ENCODE peak calls at places on chromosome X, in four cellular contexts. B is aorta, L is right atrium auricular region, W is A549. S is an unnamed sample. For H3K9me3 and H3K4me1, the result is how much of the 10 kb centered on the place peaks cover.

GRCh38 chrX:150051096-150051495 is 112.8 kb upstream of the EOLA2 start:
- DNase-seq in B (no peak), W (no peak), L (no peak), S (no peak)

GRCh38 chrX:20347486-20347885 is 80.8 kb upstream of the RPS6KA3 start:
- DNase-seq in B (no peak), W (no peak), L (no peak), S (no peak)

GRCh38 chrX:18674417-18674787 is 2.5 kb upstream of the RS1 start:
- DNase-seq in W (peak), B (peak), L (peak), S (peak)

GRCh38 chrX:39149761-39150160 is 348.5 kb downstream of the MID1IP1 start:
- DNase-seq in B (peak), W (no peak), L (peak), S (peak)

GRCh38 chrX:44873415-44874270 is 655 bp downstream of the KDM6A start:
- DNase-seq in L (peak), W (no peak), B (peak), S (peak)

GRCh38 chrX:40987413-40987812 is 97.8 kb upstream of the USP9X start:
- DNase-seq in W (no peak), L (no peak), B (no peak), S (no peak)

GRCh38 chrX:98568795-98569194 is 1685.1 kb downstream of the RPA4 start:
- DNase-seq in B (no peak), L (no peak), W (no peak), S (no peak)

GRCh38 chrX:39000802-39001201 is 199.5 kb downstream of the MID1IP1 start:
- DNase-seq in L (no peak), B (no peak), W (no peak), S (no peak)

GRCh38 chrX:119488749-119489148 is 20.5 kb downstream of the SLC25A5 start:
- DNase-seq in W (no peak), B (peak), L (no peak), S (no peak)

GRCh38 chrX:39859991-39860861 is 237.5 kb downstream of the BCOR start:
- DNase-seq in W (peak), B (no peak), L (peak), S (no peak)

GRCh38 chrX:19902110-19902509 is 14.7 kb upstream of the SH3KBP1 start:
- DNase-seq in L (no peak), B (no peak), W (no peak), S (no peak)

GRCh38 chrX:150464001-150464400 is 100.9 kb downstream of the MAMLD1 start:
- DNase-seq in W (no peak), L (peak), B (no peak), S (no peak)

GRCh38 chrX:42195506-42195905 is 272.2 kb upstream of the CASK start:
- DNase-seq in W (no peak), L (no peak), B (no peak), S (no peak)

GRCh38 chrX:130108647-130109428 is 1.5 kb downstream of the ELF4 start:
- DNase-seq in W (peak), B (no peak), L (no peak), S (no peak)

GRCh38 chrX:4844376-4844775 is 1130.9 kb upstream of the PRKX start:
- DNase-seq in W (no peak), B (no peak), L (no peak), S (no peak)

GRCh38 chrX:77723684-77724083 is 62.3 kb downstream of the ATRX start:
- DNase-seq in L (no peak), B (no peak), W (no peak), S (no peak)

GRCh38 chrX:11269996-11270395 is 23.2 kb upstream of the AMELX start:
- DNase-seq in B (no peak), L (no peak), W (no peak), S (no peak)

GRCh38 chrX:125293792-125294780 is 25.6 kb upstream of the TEX13C start:
- DNase-seq in B (no peak), L (no peak), W (no peak), S (no peak)

GRCh38 chrX:46978341-46979291 is 66.4 kb downstream of the JADE3 start:
- DNase-seq in B (peak), L (peak), W (peak), S (peak)

GRCh38 chrX:71910526-71911022 is at the start of gene NHSL2:
- DNase-seq in L (no peak), B (no peak), W (no peak), S (no peak)

GRCh38 chrX:17788439-17788838 is 51.1 kb downstream of the SCML1 start:
- DNase-seq in L (no peak), B (no peak), W (peak), S (no peak)

GRCh38 chrX:9379697-9380551 is 84.9 kb upstream of the TBL1X start:
- DNase-seq in B (no peak), L (no peak), W (peak), S (no peak)

GRCh38 chrX:143081231-143081630 is 55.5 kb downstream of the SPANXN4 start:
- DNase-seq in W (no peak), L (no peak), B (no peak), S (no peak)

GRCh38 chrX:143082537-143082936 is 56.8 kb downstream of the SPANXN4 start:
- DNase-seq in L (no peak), W (no peak), B (no peak), S (no peak)
- H3K9me3 ChIP-seq in L (under half), W (under half), B (under half), S (under half)

GRCh38 chrX:115588180-115588579 is 27.2 kb downstream of the PLS3 start:
- DNase-seq in B (no peak), W (no peak), L (no peak), S (no peak)

GRCh38 chrX:115583730-115584004 is 22.7 kb downstream of the PLS3 start:
- DNase-seq in B (no peak), W (no peak), L (no peak), S (no peak)

GRCh38 chrX:115582871-115583729 is 22.1 kb downstream of the PLS3 start:
- DNase-seq in B (no peak), L (no peak), W (no peak), S (no peak)

GRCh38 chrX:115582035-115582870 is 21.3 kb downstream of the PLS3 start:
- DNase-seq in L (no peak), W (no peak), B (no peak), S (no peak)

GRCh38 chrX:115584715-115585114 is 23.7 kb downstream of the PLS3 start:
- DNase-seq in W (no peak), B (no peak), L (no peak), S (no peak)
- H3K4me1 ChIP-seq in W (half or more), B (under half), L (under half), S (under half)

DNA sequence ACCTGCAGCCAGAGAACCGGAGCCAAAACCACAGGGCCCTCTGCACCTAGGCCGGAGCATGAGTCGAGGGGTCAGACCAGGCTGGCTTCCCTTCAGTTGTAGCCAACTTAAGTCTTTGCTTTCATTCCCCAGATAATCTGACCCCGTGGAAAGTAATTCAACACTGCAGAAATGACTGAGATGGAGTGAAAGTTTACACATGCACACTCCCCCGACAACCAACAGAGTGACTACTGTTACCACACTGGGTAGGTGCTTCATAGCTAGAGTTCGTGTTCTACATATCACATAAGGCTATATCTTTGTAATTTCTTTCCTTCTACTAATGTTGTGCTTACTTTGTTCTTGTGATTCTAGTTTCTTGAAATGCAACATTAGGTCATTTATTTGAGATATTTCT is 7.1 kb upstream of the CTAG2 start:
- DNase-seq in L (no peak), W (no peak), B (no peak), S (no peak)
- H3K9me3 ChIP-seq in L (under half), W (under half), B (under half), S (under half)

DNA sequence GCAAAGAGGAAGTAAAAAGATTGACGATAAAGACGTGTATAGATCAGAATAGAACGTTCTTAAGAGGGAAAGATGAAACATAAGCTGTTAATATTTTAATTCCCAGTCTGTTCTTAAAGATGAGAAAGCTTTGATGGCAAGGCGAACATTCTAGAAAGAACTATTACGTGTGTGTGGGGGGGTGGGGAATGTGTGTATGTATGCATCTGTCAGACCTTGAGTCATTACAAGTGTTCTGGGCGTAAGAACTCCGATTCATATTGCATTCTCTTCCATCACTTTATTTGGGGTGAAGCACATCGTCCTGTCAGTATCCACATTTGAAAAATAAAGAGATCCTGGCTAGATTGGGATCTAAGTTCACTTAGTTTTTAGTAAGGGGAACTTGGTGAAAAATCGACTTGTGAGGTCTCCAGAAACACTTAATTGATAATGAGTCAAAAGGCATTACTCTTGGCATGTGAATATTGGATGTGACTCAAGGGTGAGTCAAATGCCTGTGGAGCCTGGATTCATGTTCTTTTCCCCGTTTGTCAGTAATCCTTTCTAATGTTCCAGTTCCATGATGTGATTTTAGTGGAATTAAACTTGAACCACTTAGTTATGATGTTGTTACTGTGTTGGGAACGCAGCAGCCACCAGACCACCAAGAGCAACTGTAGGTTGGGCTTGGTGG is 3.1 kb downstream of the SMS start:
- DNase-seq in W (peak), B (no peak), L (no peak), S (no peak)
- H3K4me1 ChIP-seq in W (under half), B (under half), L (under half), S (under half)

DNA sequence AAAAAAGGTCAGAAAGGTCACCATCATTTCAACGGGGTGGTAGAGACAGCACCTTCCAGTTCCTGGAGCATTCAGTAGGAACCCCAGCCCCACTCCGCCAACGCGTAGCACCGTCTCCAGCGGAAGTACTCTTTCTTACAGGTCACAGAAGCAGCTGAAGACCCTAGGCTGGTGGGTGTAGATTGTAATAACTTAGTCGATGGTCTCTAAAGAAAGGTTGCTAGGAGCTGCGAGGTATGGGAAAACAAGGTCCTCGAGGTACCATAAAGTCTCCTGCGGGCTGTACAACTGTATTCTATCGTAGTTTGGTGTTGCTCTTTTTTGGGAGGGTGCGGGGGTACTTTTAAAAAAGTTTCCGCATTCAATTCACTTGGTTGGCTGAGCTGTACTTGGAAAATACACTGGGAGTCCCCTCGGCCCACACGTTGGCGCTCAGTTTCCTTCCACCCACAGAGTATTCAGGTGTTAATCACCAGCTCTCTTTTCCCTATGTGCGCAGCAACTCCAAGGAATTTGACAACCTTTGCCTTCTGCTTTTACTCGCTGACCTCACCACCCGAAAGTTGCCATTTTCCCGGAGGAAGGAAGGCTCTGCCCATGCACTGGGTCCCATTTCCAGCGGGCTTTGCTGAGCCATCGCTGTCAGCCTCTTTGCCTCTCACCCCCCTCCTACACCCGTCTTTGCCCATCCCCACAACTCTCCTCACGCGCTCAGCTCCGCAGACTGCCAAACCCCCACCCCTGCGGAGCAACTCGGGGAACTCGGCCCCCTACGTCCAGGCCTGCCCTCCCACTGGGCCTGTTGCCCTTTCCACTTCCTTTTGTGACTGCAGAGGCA is 4.8 kb upstream of the SOX3 start:
- DNase-seq in W (no peak), B (no peak), L (no peak), S (no peak)
- H3K9me3 ChIP-seq in W (under half), B (under half), L (under half), S (under half)

S was measured in right lobe of liver.